ENCODE peak calls at places on chromosomes 13 and 19, in four cellular contexts. One of them, this sample, is unnamed.

GRCh38 chr13:21074601-21075302 is 13.4 kb upstream of the LATS2 start:
- DNase-seq in lower leg skin: no peak
- DNase-seq in Peyer's patch: no peak
- DNase-seq in stimulated activated naive CD8-positive, alpha-beta T cell treated with anti-CD3 and anti-CD28 coated beads, Interleukin-15, amount 100 ng/mL, for 72 hours: peak; percentile 62
- DNase-seq in this sample: no peak

GRCh38 chr13:99639126-99639525 is 137.9 kb downstream of the TM9SF2 start:
- DNase-seq in lower leg skin: no peak
- DNase-seq in Peyer's patch: no peak
- DNase-seq in stimulated activated naive CD8-positive, alpha-beta T cell treated with anti-CD3 and anti-CD28 coated beads, Interleukin-15, amount 100 ng/mL, for 72 hours: no peak
- DNase-seq in this sample: no peak

GRCh38 chr13:76934671-76935070 is 13.6 kb upstream of the ACOD1 start:
- DNase-seq in lower leg skin: no peak
- DNase-seq in Peyer's patch: no peak
- DNase-seq in stimulated activated naive CD8-positive, alpha-beta T cell treated with anti-CD3 and anti-CD28 coated beads, Interleukin-15, amount 100 ng/mL, for 72 hours: no peak
- DNase-seq in this sample: no peak

GRCh38 chr13:23289917-23290357 is 109.2 kb downstream of the SGCG start:
- DNase-seq in lower leg skin: no peak
- DNase-seq in Peyer's patch: no peak
- DNase-seq in stimulated activated naive CD8-positive, alpha-beta T cell treated with anti-CD3 and anti-CD28 coated beads, Interleukin-15, amount 100 ng/mL, for 72 hours: no peak
- DNase-seq in this sample: no peak

GRCh38 chr13:31110617-31111016 is 51.1 kb downstream of the HSPH1 start:
- DNase-seq in lower leg skin: peak; percentile 45
- DNase-seq in Peyer's patch: no peak
- DNase-seq in stimulated activated naive CD8-positive, alpha-beta T cell treated with anti-CD3 and anti-CD28 coated beads, Interleukin-15, amount 100 ng/mL, for 72 hours: no peak
- DNase-seq in this sample: no peak

GRCh38 chr19:18408053-18408476 is 10.6 kb upstream of the LRRC25 start:
- DNase-seq in lower leg skin: no peak
- DNase-seq in Peyer's patch: peak; percentile 90
- DNase-seq in stimulated activated naive CD8-positive, alpha-beta T cell treated with anti-CD3 and anti-CD28 coated beads, Interleukin-15, amount 100 ng/mL, for 72 hours: peak; percentile 28
- DNase-seq in this sample: peak; percentile 82

GRCh38 chr13:23770428-23770827 is 118.8 kb downstream of the MIPEP start:
- DNase-seq in lower leg skin: no peak
- DNase-seq in Peyer's patch: no peak
- DNase-seq in stimulated activated naive CD8-positive, alpha-beta T cell treated with anti-CD3 and anti-CD28 coated beads, Interleukin-15, amount 100 ng/mL, for 72 hours: no peak
- DNase-seq in this sample: no peak

GRCh38 chr19:2444251-2445002 is 12.3 kb downstream of the LMNB2 start:
- DNase-seq in lower leg skin: no peak
- DNase-seq in Peyer's patch: no peak
- DNase-seq in stimulated activated naive CD8-positive, alpha-beta T cell treated with anti-CD3 and anti-CD28 coated beads, Interleukin-15, amount 100 ng/mL, for 72 hours: no peak
- DNase-seq in this sample: no peak

GRCh38 chr13:37011002-37011401 is 10.4 kb downstream of the EXOSC8 start:
- DNase-seq in lower leg skin: no peak
- DNase-seq in Peyer's patch: no peak
- DNase-seq in stimulated activated naive CD8-positive, alpha-beta T cell treated with anti-CD3 and anti-CD28 coated beads, Interleukin-15, amount 100 ng/mL, for 72 hours: no peak
- DNase-seq in this sample: no peak

GRCh38 chr19:2032296-2032941 is 16.9 kb upstream of the BTBD2 start:
- DNase-seq in lower leg skin: peak; percentile 99
- DNase-seq in Peyer's patch: peak; percentile 78
- DNase-seq in stimulated activated naive CD8-positive, alpha-beta T cell treated with anti-CD3 and anti-CD28 coated beads, Interleukin-15, amount 100 ng/mL, for 72 hours: peak; percentile 51
- DNase-seq in this sample: no peak

GRCh38 chr19:36547001-36547732 is 19.1 kb upstream of the ZNF260 start:
- DNase-seq in lower leg skin: no peak
- DNase-seq in Peyer's patch: no peak
- DNase-seq in stimulated activated naive CD8-positive, alpha-beta T cell treated with anti-CD3 and anti-CD28 coated beads, Interleukin-15, amount 100 ng/mL, for 72 hours: no peak
- DNase-seq in this sample: no peak

GRCh38 chr13:78601124-78601885 is 2.0 kb downstream of the POU4F1 start:
- DNase-seq in lower leg skin: no peak
- DNase-seq in Peyer's patch: no peak
- DNase-seq in stimulated activated naive CD8-positive, alpha-beta T cell treated with anti-CD3 and anti-CD28 coated beads, Interleukin-15, amount 100 ng/mL, for 72 hours: no peak
- DNase-seq in this sample: no peak

GRCh38 chr19:1090731-1091543 is 4.2 kb downstream of the POLR2E start:
- DNase-seq in lower leg skin: no peak
- DNase-seq in Peyer's patch: no peak
- DNase-seq in stimulated activated naive CD8-positive, alpha-beta T cell treated with anti-CD3 and anti-CD28 coated beads, Interleukin-15, amount 100 ng/mL, for 72 hours: peak; percentile 73
- DNase-seq in this sample: no peak

GRCh38 chr13:110702591-110703526 is 3.1 kb downstream of the CARS2 start:
- DNase-seq in lower leg skin: peak; percentile 74
- DNase-seq in Peyer's patch: no peak
- DNase-seq in stimulated activated naive CD8-positive, alpha-beta T cell treated with anti-CD3 and anti-CD28 coated beads, Interleukin-15, amount 100 ng/mL, for 72 hours: no peak
- DNase-seq in this sample: no peak

GRCh38 chr19:28656644-28657043 is 556.3 kb downstream of the UQCRFS1 start:
- DNase-seq in lower leg skin: no peak
- DNase-seq in Peyer's patch: no peak
- DNase-seq in stimulated activated naive CD8-positive, alpha-beta T cell treated with anti-CD3 and anti-CD28 coated beads, Interleukin-15, amount 100 ng/mL, for 72 hours: no peak
- DNase-seq in this sample: no peak

GRCh38 chr13:43918636-43919035 is 38.9 kb downstream of the LACC1 start:
- DNase-seq in lower leg skin: no peak
- DNase-seq in Peyer's patch: no peak
- DNase-seq in stimulated activated naive CD8-positive, alpha-beta T cell treated with anti-CD3 and anti-CD28 coated beads, Interleukin-15, amount 100 ng/mL, for 72 hours: no peak
- DNase-seq in this sample: no peak

GRCh38 chr13:30422056-30422914 is at the start of gene UBE2L5:
- DNase-seq in lower leg skin: peak; percentile 95
- DNase-seq in Peyer's patch: peak; percentile 72
- DNase-seq in stimulated activated naive CD8-positive, alpha-beta T cell treated with anti-CD3 and anti-CD28 coated beads, Interleukin-15, amount 100 ng/mL, for 72 hours: peak; percentile 46
- DNase-seq in this sample: peak; percentile 63

GRCh38 chr13:28313579-28313978 is 175.2 kb downstream of the PAN3 start:
- DNase-seq in lower leg skin: no peak
- DNase-seq in Peyer's patch: no peak
- DNase-seq in stimulated activated naive CD8-positive, alpha-beta T cell treated with anti-CD3 and anti-CD28 coated beads, Interleukin-15, amount 100 ng/mL, for 72 hours: peak; percentile 13
- DNase-seq in this sample: peak; percentile 32

GRCh38 chr19:10533656-10534386 is 9.9 kb upstream of the ATG4D start:
- DNase-seq in lower leg skin: no peak
- DNase-seq in Peyer's patch: no peak
- DNase-seq in stimulated activated naive CD8-positive, alpha-beta T cell treated with anti-CD3 and anti-CD28 coated beads, Interleukin-15, amount 100 ng/mL, for 72 hours: no peak
- DNase-seq in this sample: no peak

GRCh38 chr19:15294591-15294990 is 37.7 kb downstream of the BRD4 start:
- DNase-seq in lower leg skin: no peak
- DNase-seq in Peyer's patch: no peak
- DNase-seq in stimulated activated naive CD8-positive, alpha-beta T cell treated with anti-CD3 and anti-CD28 coated beads, Interleukin-15, amount 100 ng/mL, for 72 hours: no peak
- DNase-seq in this sample: no peak

GRCh38 chr19:11453468-11454341 is 18.3 kb downstream of the PRKCSH start:
- DNase-seq in lower leg skin: no peak
- DNase-seq in Peyer's patch: no peak
- DNase-seq in stimulated activated naive CD8-positive, alpha-beta T cell treated with anti-CD3 and anti-CD28 coated beads, Interleukin-15, amount 100 ng/mL, for 72 hours: no peak
- DNase-seq in this sample: peak; percentile 60

GRCh38 chr19:18999016-18999758 is 34.1 kb downstream of the SUGP2 start:
- DNase-seq in lower leg skin: no peak
- DNase-seq in Peyer's patch: no peak
- DNase-seq in stimulated activated naive CD8-positive, alpha-beta T cell treated with anti-CD3 and anti-CD28 coated beads, Interleukin-15, amount 100 ng/mL, for 72 hours: no peak
- DNase-seq in this sample: no peak

GRCh38 chr13:98548230-98548629 is 28.7 kb downstream of the STK24 start:
- DNase-seq in lower leg skin: no peak
- DNase-seq in Peyer's patch: no peak
- DNase-seq in stimulated activated naive CD8-positive, alpha-beta T cell treated with anti-CD3 and anti-CD28 coated beads, Interleukin-15, amount 100 ng/mL, for 72 hours: no peak
- DNase-seq in this sample: no peak

GRCh38 chr13:41552031-41552430 is 94.7 kb downstream of the RGCC start:
- DNase-seq in lower leg skin: no peak
- DNase-seq in Peyer's patch: no peak
- DNase-seq in stimulated activated naive CD8-positive, alpha-beta T cell treated with anti-CD3 and anti-CD28 coated beads, Interleukin-15, amount 100 ng/mL, for 72 hours: no peak
- DNase-seq in this sample: no peak

GRCh38 chr19:46299004-46299509 is 2.2 kb downstream of the HIF3A start:
- DNase-seq in lower leg skin: peak; percentile 99
- DNase-seq in Peyer's patch: peak; percentile 46
- DNase-seq in stimulated activated naive CD8-positive, alpha-beta T cell treated with anti-CD3 and anti-CD28 coated beads, Interleukin-15, amount 100 ng/mL, for 72 hours: no peak
- DNase-seq in this sample: no peak

GRCh38 chr19:1213391-1214286 is 8.1 kb downstream of the STK11 start:
- DNase-seq in lower leg skin: no peak
- DNase-seq in Peyer's patch: peak; percentile 39
- DNase-seq in stimulated activated naive CD8-positive, alpha-beta T cell treated with anti-CD3 and anti-CD28 coated beads, Interleukin-15, amount 100 ng/mL, for 72 hours: peak; percentile 88
- DNase-seq in this sample: peak; percentile 55

GRCh38 chr13:23678768-23679167 is 108.6 kb downstream of the TNFRSF19 start:
- DNase-seq in lower leg skin: no peak
- DNase-seq in Peyer's patch: no peak
- DNase-seq in stimulated activated naive CD8-positive, alpha-beta T cell treated with anti-CD3 and anti-CD28 coated beads, Interleukin-15, amount 100 ng/mL, for 72 hours: no peak
- DNase-seq in this sample: no peak

GRCh38 chr13:98877466-98877865 is 100.4 kb downstream of the DOCK9 start:
- DNase-seq in lower leg skin: no peak
- DNase-seq in Peyer's patch: no peak
- DNase-seq in stimulated activated naive CD8-positive, alpha-beta T cell treated with anti-CD3 and anti-CD28 coated beads, Interleukin-15, amount 100 ng/mL, for 72 hours: no peak
- DNase-seq in this sample: no peak

GRCh38 chr19:19460761-19461265 is 54.5 kb downstream of the TSSK6 start:
- DNase-seq in lower leg skin: peak; percentile 95
- DNase-seq in Peyer's patch: peak; percentile 55
- DNase-seq in stimulated activated naive CD8-positive, alpha-beta T cell treated with anti-CD3 and anti-CD28 coated beads, Interleukin-15, amount 100 ng/mL, for 72 hours: peak; percentile 65
- DNase-seq in this sample: peak; percentile 61

GRCh38 chr13:49627831-49628652 is at the start of gene ARL11:
- DNase-seq in lower leg skin: peak; percentile 92
- DNase-seq in Peyer's patch: peak; percentile 91
- DNase-seq in stimulated activated naive CD8-positive, alpha-beta T cell treated with anti-CD3 and anti-CD28 coated beads, Interleukin-15, amount 100 ng/mL, for 72 hours: peak; percentile 65
- DNase-seq in this sample: peak; percentile 90

GRCh38 chr19:7916137-7916907 is 1.7 kb downstream of the TGFBR3L start:
- DNase-seq in lower leg skin: no peak
- DNase-seq in Peyer's patch: no peak
- DNase-seq in stimulated activated naive CD8-positive, alpha-beta T cell treated with anti-CD3 and anti-CD28 coated beads, Interleukin-15, amount 100 ng/mL, for 72 hours: peak; percentile 69
- DNase-seq in this sample: no peak

GRCh38 chr13:20174656-20175405 is 14.0 kb upstream of the GJA3 start:
- DNase-seq in lower leg skin: peak; percentile 96
- DNase-seq in Peyer's patch: peak; percentile 27
- DNase-seq in stimulated activated naive CD8-positive, alpha-beta T cell treated with anti-CD3 and anti-CD28 coated beads, Interleukin-15, amount 100 ng/mL, for 72 hours: peak; percentile 84
- DNase-seq in this sample: peak; percentile 71

GRCh38 chr13:99384468-99384867 is 77.3 kb upstream of the GPR183 start:
- DNase-seq in lower leg skin: no peak
- DNase-seq in Peyer's patch: no peak
- DNase-seq in stimulated activated naive CD8-positive, alpha-beta T cell treated with anti-CD3 and anti-CD28 coated beads, Interleukin-15, amount 100 ng/mL, for 72 hours: peak; percentile 64
- DNase-seq in this sample: no peak

GRCh38 chr19:2374808-2375207 is 14.7 kb downstream of the TMPRSS9 start:
- DNase-seq in lower leg skin: no peak
- DNase-seq in Peyer's patch: no peak
- DNase-seq in stimulated activated naive CD8-positive, alpha-beta T cell treated with anti-CD3 and anti-CD28 coated beads, Interleukin-15, amount 100 ng/mL, for 72 hours: no peak
- DNase-seq in this sample: no peak

This sample was measured in GM10248.